ENCODE peak calls at places on chromosomes 13 and 19, in four cellular contexts. G is MM.1S, M is fibroblast of lung, Q is A673. H is an unnamed sample. For H3K4me1 and H3K36me3, the result is how much of the 10 kb centered on the place peaks cover.

GRCh38 chr13:81929988-81930387 is 1589.1 kb upstream of the SPRY2 start:
- DNase-seq in Q (peak), M (peak), G (no peak), H (no peak)

GRCh38 chr13:27599845-27600553 is 20.3 kb downstream of the LNX2 start:
- DNase-seq in Q (peak), M (peak), G (no peak), H (peak)

GRCh38 chr13:52405767-52406494 is at the start of gene THSD1:
- DNase-seq in G (no peak), M (peak), Q (peak), H (peak)

GRCh38 chr19:14555918-14556661 is 15.8 kb downstream of the NDUFB7 start:
- DNase-seq in G (no peak), Q (no peak), M (peak), H (no peak)

GRCh38 chr13:41648314-41648935 is 191.1 kb downstream of the RGCC start:
- DNase-seq in M (peak), G (no peak), Q (no peak), H (no peak)

GRCh38 chr19:33621811-33622504 is at the start of gene CHST8:
- DNase-seq in Q (peak), G (peak), M (peak), H (peak)

GRCh38 chr13:100528353-100528752 is 60.2 kb downstream of the GGACT start:
- DNase-seq in G (no peak), Q (no peak), M (no peak), H (no peak)

GRCh38 chr13:113159701-113160100 is 1.3 kb downstream of the PROZ start:
- DNase-seq in M (no peak), G (no peak), Q (no peak), H (no peak)

GRCh38 chr19:36214388-36215275 is at the start of the genes ZNF146 and ZNF565:
- DNase-seq in M (peak), Q (peak), G (peak), H (peak)

GRCh38 chr13:91986771-91987515 is 588.5 kb downstream of the GPC5 start:
- DNase-seq in Q (no peak), G (peak), M (peak), H (no peak)

GRCh38 chr19:48770734-48771472 is 15.6 kb downstream of the FGF21 start:
- DNase-seq in Q (no peak), G (no peak), M (no peak), H (no peak)

GRCh38 chr19:40775632-40776022 is 306 bp downstream of the MIA start:
- DNase-seq in G (no peak), Q (no peak), M (no peak), H (no peak)

GRCh38 chr19:40776966-40777794 is 867 bp upstream of the RAB4B start:
- DNase-seq in G (peak), M (peak), Q (peak), H (peak)

GRCh38 chr19:40777795-40778044 is 327 bp upstream of the RAB4B start:
- DNase-seq in G (no peak), Q (no peak), M (no peak), H (no peak)

GRCh38 chr19:40774916-40775631 is at the start of gene MIA:
- DNase-seq in Q (no peak), M (peak), G (no peak), H (no peak)

DNA sequence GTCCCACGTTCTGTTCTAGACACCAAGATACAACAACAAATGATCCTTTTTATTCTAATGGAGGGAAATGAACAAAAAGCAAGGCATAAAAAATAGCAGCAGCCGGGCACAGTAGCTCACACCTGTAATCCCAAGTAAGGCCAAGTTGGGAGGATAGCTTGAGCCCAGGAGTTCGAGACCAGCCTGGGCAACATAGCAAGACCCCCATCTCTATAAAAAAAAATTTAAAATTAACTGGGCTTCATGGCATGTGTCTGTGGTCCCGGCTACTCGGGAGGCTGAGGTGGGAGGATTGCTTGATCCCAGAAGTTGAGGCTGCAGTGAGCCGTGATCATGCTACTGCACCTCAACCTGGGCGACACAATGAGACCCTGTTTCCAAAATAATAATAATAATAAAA is 1.0 kb downstream of the MIA start:
- DNase-seq in M (no peak), Q (no peak), G (no peak), H (no peak)
- H3K4me1 ChIP-seq in M (under half), Q (under half), G (under half), H (under half)

GRCh38 chr13:110680852-110681251 is 25.1 kb downstream of the CARS2 start:
- DNase-seq in G (peak), Q (peak), M (no peak), H (no peak)
- TF ChIP-seq CTCF in G (peak), Q (peak), M (peak), H (peak)

GRCh38 chr19:3656747-3657394 is 30.3 kb upstream of the CACTIN start:
- DNase-seq in Q (no peak), M (no peak), G (no peak), H (no peak)

GRCh38 chr19:3657395-3657769 is 30.8 kb upstream of the CACTIN start:
- DNase-seq in G (no peak), M (no peak), Q (no peak), H (no peak)

GRCh38 chr19:3658004-3658822 is 31.6 kb upstream of the CACTIN start:
- DNase-seq in Q (no peak), M (no peak), G (no peak), H (no peak)

GRCh38 chr19:3655402-3656072 is 28.9 kb upstream of the CACTIN start:
- DNase-seq in M (peak), G (no peak), Q (peak), H (peak)

GRCh38 chr19:3656073-3656746 is 29.6 kb upstream of the CACTIN start:
- DNase-seq in G (no peak), M (peak), Q (no peak), H (no peak)
- H3K36me3 ChIP-seq in G (under half), M (under half), Q (under half), H (under half)

GRCh38 chr19:38850231-38850975 is 617 bp upstream of the HNRNPL start:
- DNase-seq in M (peak), Q (peak), G (peak), H (peak)
- H3K4me1 ChIP-seq in M (under half), Q (under half), G (under half), H (under half)

GRCh38 chr19:7637374-7638256 is 705 bp downstream of the STXBP2 start:
- DNase-seq in M (no peak), Q (no peak), G (no peak), H (no peak)

GRCh38 chr19:7635670-7636069 is 1.2 kb upstream of the STXBP2 start:
- DNase-seq in M (no peak), Q (no peak), G (no peak), H (no peak)

GRCh38 chr19:7638802-7639465 is 2.0 kb downstream of the STXBP2 start:
- DNase-seq in M (no peak), Q (no peak), G (no peak), H (no peak)

GRCh38 chr19:7636317-7636690 is 606 bp upstream of the STXBP2 start:
- DNase-seq in M (no peak), Q (peak), G (no peak), H (peak)

DNA sequence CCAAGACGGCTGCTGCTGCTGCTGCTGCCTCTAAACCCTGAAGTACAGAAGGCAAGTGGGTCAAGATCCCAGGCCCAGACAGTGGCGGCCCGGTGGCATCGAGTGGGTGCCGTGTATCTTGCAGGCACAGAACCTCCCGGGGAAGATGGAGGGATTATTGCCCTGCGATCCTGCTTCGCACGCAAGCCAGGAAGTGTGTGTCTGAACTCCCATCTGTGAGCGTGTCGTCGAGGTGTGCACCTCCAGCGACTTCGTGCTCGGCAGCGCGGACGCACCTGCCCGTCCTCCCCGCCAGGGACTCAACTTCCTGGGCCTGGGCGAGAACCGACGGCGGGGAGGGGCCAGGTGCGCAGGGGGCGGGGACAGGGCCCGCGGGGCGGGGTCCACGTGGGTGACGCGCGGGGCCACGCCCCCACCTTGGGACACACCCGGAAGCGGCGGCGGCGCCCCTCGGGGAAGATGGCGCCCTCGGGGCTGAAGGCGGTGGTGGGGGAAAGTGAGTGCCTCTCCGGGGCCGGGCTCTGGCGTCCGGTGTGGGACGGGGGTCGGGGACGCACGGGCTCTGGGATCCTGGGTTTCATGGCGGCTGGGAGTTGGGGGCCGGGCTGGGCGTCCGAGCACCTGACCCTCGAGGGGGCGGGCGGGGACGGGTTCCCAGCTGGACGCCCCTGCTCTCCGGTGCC is at the start of gene STXBP2:
- DNase-seq in M (no peak), G (peak), Q (peak), H (no peak)
- TF ChIP-seq CTCF in M (no peak), G (peak), Q (no peak), H (no peak)

GRCh38 chr19:5703819-5704818 is 14.0 kb downstream of the RPL36 start:
- DNase-seq in Q (no peak), M (no peak), G (no peak), H (no peak)

GRCh38 chr19:5707576-5708575 is 12.1 kb downstream of the LONP1 start:
- DNase-seq in G (no peak), Q (no peak), M (no peak), H (no peak)

GRCh38 chr19:5700455-5701092 is 10.5 kb downstream of the RPL36 start:
- DNase-seq in G (no peak), M (no peak), Q (no peak), H (no peak)

GRCh38 chr19:5706876-5707573 is 12.9 kb downstream of the LONP1 start:
- DNase-seq in Q (no peak), G (no peak), M (no peak), H (no peak)

DNA sequence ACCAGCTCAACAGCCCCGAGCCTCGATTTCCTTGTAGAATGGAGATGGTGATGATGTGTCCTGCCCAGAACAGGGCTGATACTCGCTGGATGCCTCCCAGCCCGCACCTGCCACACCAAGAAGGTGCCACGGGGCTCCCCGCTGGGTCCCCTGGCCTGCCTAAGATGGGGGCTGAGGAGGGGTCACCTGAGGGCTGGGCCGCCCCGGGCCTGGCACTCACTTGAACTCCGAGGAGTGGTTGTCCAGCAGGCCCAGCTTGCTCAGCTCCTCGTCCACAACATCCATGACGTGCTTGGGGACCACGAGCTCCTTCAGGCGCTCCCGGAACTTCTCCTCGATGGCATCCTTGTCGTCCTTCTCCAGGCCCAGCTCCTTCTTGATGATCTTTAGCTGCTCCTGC is 14.4 kb downstream of the LONP1 start:
- DNase-seq in M (no peak), G (no peak), Q (no peak), H (no peak)
- H3K36me3 ChIP-seq in M (under half), G (under half), Q (half or more), H (half or more)

GRCh38 chr19:34999498-35000337 is at the start of gene GRAMD1A:
- DNase-seq in G (peak), M (peak), Q (peak), H (peak)
- H3K4me1 ChIP-seq in G (under half), M (under half), Q (under half), H (half or more)

DNA sequence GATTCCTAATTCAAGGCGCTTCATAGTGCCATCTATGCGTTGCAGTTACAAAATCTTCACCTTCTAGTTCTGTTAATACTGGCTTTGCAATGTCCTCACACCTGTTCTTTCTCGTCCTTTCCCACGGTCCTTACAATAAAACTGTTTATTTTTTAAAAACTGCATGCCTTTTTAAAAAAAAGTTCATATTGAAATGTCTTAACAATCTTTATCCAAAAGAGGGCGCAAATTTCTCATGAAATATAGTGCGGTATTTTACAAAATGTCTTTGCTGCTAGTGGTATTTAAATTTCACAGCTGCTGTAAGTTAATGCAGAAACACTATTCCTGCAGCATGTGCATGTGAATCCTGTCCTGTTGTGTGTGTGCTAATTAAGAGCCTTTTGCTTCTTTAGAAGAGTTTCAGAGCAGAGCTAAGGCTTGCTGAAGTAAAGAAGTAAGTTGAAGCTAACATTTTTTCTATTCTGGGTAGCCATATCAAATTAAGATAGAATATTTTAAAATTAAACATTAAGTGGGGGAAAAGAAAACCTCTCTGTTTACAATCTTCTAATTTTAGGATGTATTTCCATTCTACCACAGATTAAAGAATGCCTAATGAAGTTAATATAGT is 15.8 kb upstream of the CLDN10 start:
- DNase-seq in M (no peak), G (peak), Q (peak), H (no peak)
- TF ChIP-seq CTCF in M (no peak), G (peak), Q (peak), H (peak)

GRCh38 chr13:21516806-21517205 is 57.7 kb upstream of the ZDHHC20 start:
- DNase-seq in G (no peak), M (no peak), Q (no peak), H (no peak)

GRCh38 chr13:21522130-21522529 is 63.0 kb upstream of the ZDHHC20 start:
- DNase-seq in G (no peak), M (no peak), Q (no peak), H (no peak)

GRCh38 chr13:21522847-21523246 is 63.7 kb upstream of the ZDHHC20 start:
- DNase-seq in M (no peak), G (no peak), Q (no peak), H (no peak)

GRCh38 chr13:21518617-21519144 is 59.6 kb upstream of the ZDHHC20 start:
- DNase-seq in G (no peak), Q (no peak), M (no peak), H (no peak)

GRCh38 chr13:21517576-21517975 is 58.5 kb upstream of the ZDHHC20 start:
- DNase-seq in M (no peak), G (no peak), Q (no peak), H (no peak)
- H3K36me3 ChIP-seq in M (under half), G (under half), Q (under half), H (under half)